ENCODE peak calls at places on chromosomes 1 and 21, in four cellular contexts. F, P, K and O are unnamed samples. For H3K4me1, the result is how much of the 10 kb centered on the place peaks cover.

GRCh38 chr21:32702702-32703101 is 25.1 kb downstream of the SYNJ1 start:
- DNase-seq in P (no peak), F (no peak), K (no peak), O (no peak)

GRCh38 chr1:6612641-6613360 is 730 bp upstream of the PHF13 start:
- DNase-seq in K (peak), P (peak), F (no peak), O (no peak)

GRCh38 chr1:208088319-208088718 is 155.9 kb downstream of the PLXNA2 start:
- DNase-seq in K (no peak), P (no peak), F (no peak), O (no peak)

GRCh38 chr1:150362721-150363425 is 1.1 kb upstream of the RPRD2 start:
- DNase-seq in F (no peak), K (no peak), P (peak), O (no peak)

GRCh38 chr1:20958430-20958829 is 171.3 kb upstream of the HP1BP3 start:
- DNase-seq in P (no peak), F (no peak), K (no peak), O (no peak)

GRCh38 chr1:36301220-36301619 is 4.9 kb upstream of the SH3D21 start:
- DNase-seq in P (no peak), K (no peak), F (no peak), O (no peak)

GRCh38 chr1:88773540-88774150 is 89.6 kb downstream of the PKN2 start:
- DNase-seq in K (no peak), P (no peak), F (no peak), O (no peak)

GRCh38 chr1:21247892-21248715 is 42.2 kb downstream of the ECE1 start:
- DNase-seq in P (no peak), F (no peak), K (no peak), O (no peak)

GRCh38 chr1:190320952-190321351 is 156.7 kb downstream of the BRINP3 start:
- DNase-seq in K (no peak), F (no peak), P (no peak), O (no peak)

GRCh38 chr1:25711555-25712298 is 88.3 kb upstream of the SELENON start:
- DNase-seq in K (no peak), F (peak), P (peak), O (peak)

GRCh38 chr1:94329986-94330385 is 88.2 kb upstream of the ABCD3 start:
- DNase-seq in K (no peak), P (no peak), F (no peak), O (no peak)

GRCh38 chr1:150268342-150268705 is 492 bp downstream of the APH1A start:
- DNase-seq in K (no peak), F (peak), P (peak), O (peak)

GRCh38 chr1:6108937-6109636 is 63.4 kb downstream of the KCNAB2 start:
- DNase-seq in F (peak), K (no peak), P (peak), O (peak)

GRCh38 chr1:245197121-245197520 is 42.3 kb downstream of the KIF26B start:
- DNase-seq in P (no peak), K (no peak), F (no peak), O (no peak)

GRCh38 chr1:215188302-215188950 is 105.9 kb downstream of the KCNK2 start:
- DNase-seq in K (no peak), P (no peak), F (no peak), O (no peak)

GRCh38 chr1:78718566-78718965 is 68.9 kb downstream of the IFI44 start:
- DNase-seq in F (no peak), K (no peak), P (no peak), O (no peak)

GRCh38 chr1:34002810-34003209 is 138.9 kb downstream of the HMGB4 start:
- DNase-seq in P (no peak), F (no peak), K (no peak), O (no peak)

GRCh38 chr1:60503216-60503615 is 429.6 kb upstream of the C1orf87 start:
- DNase-seq in K (no peak), F (no peak), P (no peak), O (no peak)

GRCh38 chr21:34130598-34130985 is 57.2 kb downstream of the MRPS6 start:
- DNase-seq in P (no peak), F (no peak), K (no peak), O (no peak)

GRCh38 chr1:201356236-201356635 is 21.2 kb downstream of the TNNT2 start:
- DNase-seq in K (peak), F (no peak), P (peak), O (no peak)

GRCh38 chr21:33844104-33844889 is 71.3 kb downstream of the ATP5PO start:
- DNase-seq in K (peak), P (no peak), F (no peak), O (no peak)

GRCh38 chr1:28208818-28209441 is 23.9 kb downstream of the DNAJC8 start:
- DNase-seq in K (peak), F (peak), P (no peak), O (peak)

GRCh38 chr1:225366552-225366951 is 61.3 kb downstream of the LBR start:
- DNase-seq in K (no peak), F (no peak), P (no peak), O (no peak)

GRCh38 chr1:200900877-200901276 is 6.2 kb downstream of the INAVA start:
- DNase-seq in K (no peak), F (no peak), P (no peak), O (no peak)

GRCh38 chr1:231240531-231240882 is 505 bp upstream of the GNPAT start:
- DNase-seq in P (no peak), F (no peak), K (no peak), O (no peak)

GRCh38 chr21:16912075-16912474 is 600.8 kb upstream of the CXADR start:
- DNase-seq in K (no peak), F (no peak), P (no peak), O (no peak)

GRCh38 chr1:211813590-211813989 is 17.0 kb downstream of the LPGAT1 start:
- DNase-seq in F (no peak), P (peak), K (peak), O (no peak)

GRCh38 chr1:192702212-192702993 is 66.5 kb downstream of the RGS13 start:
- DNase-seq in P (no peak), F (no peak), K (no peak), O (no peak)

GRCh38 chr1:21672478-21673276 is 3.5 kb upstream of the RAP1GAP start:
- DNase-seq in F (no peak), P (no peak), K (no peak), O (no peak)

GRCh38 chr21:37159053-37159776 is 86.2 kb downstream of the TTC3 start:
- DNase-seq in F (no peak), K (no peak), P (no peak), O (no peak)

GRCh38 chr1:84598418-84598817 is 24.2 kb upstream of the CTBS start:
- DNase-seq in P (no peak), F (no peak), K (no peak), O (no peak)

GRCh38 chr1:203555046-203555445 is 61.1 kb downstream of the OPTC start:
- DNase-seq in P (no peak), F (no peak), K (peak), O (no peak)

GRCh38 chr1:62335656-62336055 is 16.4 kb upstream of the KANK4 start:
- DNase-seq in P (no peak), F (no peak), K (no peak), O (no peak)

GRCh38 chr1:37853157-37853556 is 6.2 kb downstream of the MTF1 start:
- DNase-seq in F (no peak), K (no peak), P (no peak), O (no peak)

GRCh38 chr1:160205974-160206369 is 788 bp downstream of the PEA15 start:
- DNase-seq in K (peak), P (no peak), F (peak), O (peak)
- H3K27ac ChIP-seq in K (peak), P (peak), F (peak), O (peak)

DNA sequence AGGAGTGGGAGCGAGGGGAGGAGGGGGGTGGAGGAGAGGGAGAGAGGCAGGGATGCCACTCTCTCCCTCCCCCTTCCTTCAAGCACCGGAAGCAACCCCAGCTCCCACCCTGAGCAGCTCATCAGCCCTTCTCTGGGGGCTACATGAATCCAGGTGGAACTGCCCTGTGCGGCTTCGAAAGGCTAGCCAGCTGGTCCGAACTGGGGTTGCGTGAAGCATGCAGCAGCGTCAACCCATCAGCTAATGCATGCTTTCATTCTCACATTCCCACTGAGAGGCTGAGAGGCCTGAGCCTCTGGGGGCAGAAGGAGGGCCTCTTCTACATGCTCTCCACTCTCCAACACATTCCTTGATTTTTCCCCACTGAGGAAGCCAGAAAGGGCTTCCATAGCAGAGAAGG is 5.6 kb downstream of the RXRG start:
- DNase-seq in P (no peak), K (no peak), F (no peak), O (no peak)
- H3K4me1 ChIP-seq in P (under half), K (under half), F (under half), O (under half)

GRCh38 chr1:14479865-14480264 is 118.6 kb upstream of the KAZN start:
- DNase-seq in F (no peak), K (no peak), P (no peak), O (no peak)

GRCh38 chr1:14478120-14478519 is 120.4 kb upstream of the KAZN start:
- DNase-seq in F (no peak), P (no peak), K (no peak), O (no peak)

GRCh38 chr1:14485285-14485684 is 113.2 kb upstream of the KAZN start:
- DNase-seq in F (no peak), P (no peak), K (no peak), O (no peak)

GRCh38 chr1:14486401-14487110 is 111.9 kb upstream of the KAZN start:
- DNase-seq in P (no peak), K (peak), F (no peak), O (no peak)

DNA sequence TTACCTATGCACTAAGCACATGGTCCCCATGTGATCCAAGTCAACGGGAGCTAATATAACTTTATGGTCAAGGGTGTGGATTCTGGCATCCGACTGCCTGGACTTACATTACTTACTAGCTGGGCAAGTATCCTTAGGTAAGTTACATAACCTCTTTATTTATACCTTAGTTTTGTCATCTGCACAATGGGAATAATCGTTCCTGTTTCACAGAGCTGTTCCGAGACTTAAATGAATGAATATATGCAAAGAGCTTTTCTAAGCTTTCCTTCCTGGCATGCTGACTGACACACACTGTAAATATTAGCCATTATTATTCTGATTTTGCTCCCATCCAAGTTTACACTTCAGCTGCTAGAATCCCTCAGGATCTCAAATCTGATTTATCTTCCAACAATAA is 115.7 kb upstream of the KAZN start:
- DNase-seq in P (no peak), K (no peak), F (no peak), O (no peak)
- H3K27ac ChIP-seq in P (no peak), K (no peak), F (no peak), O (no peak)

GRCh38 chr1:206708882-206709281 is 24.2 kb downstream of the MAPKAPK2 start:
- DNase-seq in F (no peak), P (no peak), K (no peak), O (no peak)
- H3K4me1 ChIP-seq in F (half or more), P (half or more), K (half or more), O (half or more)